ENCODE peak calls at places on chromosomes 3 and 15, in five cellular contexts. C is AG04450, L is astrocyte of the spinal cord, V is HepG2, N is A549. A is an unnamed sample.

GRCh38 chr3:13621381-13622221 is 72.7 kb downstream of the FBLN2 start:
- DNase-seq in C (no peak), V (no peak), N (no peak), L (no peak), A (no peak)

GRCh38 chr3:188271226-188271894 is 117.4 kb downstream of the LPP start:
- DNase-seq in V (no peak), N (no peak), L (peak; percentile 33), C (no peak), A (no peak)

GRCh38 chr15:51561271-51561670 is 61.3 kb downstream of the DMXL2 start:
- DNase-seq in N (no peak), C (no peak), V (no peak), L (no peak), A (no peak)

GRCh38 chr3:171749128-171749527 is 61.2 kb downstream of the PLD1 start:
- DNase-seq in N (no peak), V (no peak), L (no peak), C (no peak), A (no peak)

GRCh38 chr15:52308446-52309153 is 13.0 kb upstream of the MYO5C start:
- DNase-seq in N (no peak), C (no peak), L (no peak), V (no peak), A (no peak)

GRCh38 chr3:126956361-126956760 is 26.6 kb upstream of the PLXNA1 start:
- DNase-seq in L (no peak), N (no peak), V (no peak), C (no peak), A (no peak)

GRCh38 chr15:72086010-72086697 is 31.8 kb downstream of the MYO9A start:
- DNase-seq in C (no peak), L (no peak), V (no peak), N (no peak), A (no peak)

GRCh38 chr3:191361456-191361855 is 31.1 kb upstream of the UTS2B start:
- DNase-seq in V (no peak), L (no peak), C (no peak), N (no peak), A (no peak)

GRCh38 chr3:152209060-152209459 is 59.7 kb upstream of the MBNL1 start:
- DNase-seq in C (no peak), N (no peak), V (peak; percentile 2), L (no peak), A (no peak)

GRCh38 chr3:61876797-61877196 is 315.4 kb downstream of the PTPRG start:
- DNase-seq in N (no peak), V (no peak), L (peak; percentile 40), C (peak; percentile 20), A (no peak)

GRCh38 chr3:50289130-50289529 is 3.1 kb downstream of the IFRD2 start:
- DNase-seq in N (no peak), V (no peak), C (no peak), L (no peak), A (no peak)

GRCh38 chr15:70187331-70187730 is 89.6 kb upstream of the TLE3 start:
- DNase-seq in N (no peak), V (no peak), L (no peak), C (no peak), A (no peak)

GRCh38 chr3:151228291-151229125 is 25.5 kb upstream of the GPR171 start:
- DNase-seq in V (peak; percentile 9), L (peak; percentile 76), N (no peak), C (peak; percentile 43), A (peak; percentile 42)

GRCh38 chr3:157488144-157488543 is 15.1 kb downstream of the VEPH1 start:
- DNase-seq in L (no peak), V (no peak), C (no peak), N (no peak), A (no peak)

GRCh38 chr3:71725279-71725991 is at the start of gene EIF4E3:
- DNase-seq in N (peak; percentile 54), V (no peak), C (no peak), L (no peak), A (no peak)

GRCh38 chr3:40511031-40511718 is 5.3 kb downstream of the ZNF620 start:
- DNase-seq in N (no peak), L (no peak), C (no peak), V (no peak), A (no peak)

GRCh38 chr3:58617338-58617761 is 40.2 kb upstream of the FAM107A start:
- DNase-seq in C (peak; percentile 1), L (no peak), N (no peak), V (no peak), A (no peak)

GRCh38 chr3:182149594-182149993 is 437.9 kb downstream of the SOX2 start:
- DNase-seq in N (no peak), C (no peak), V (peak; percentile 15), L (no peak), A (no peak)

GRCh38 chr3:33523093-33523667 is 83.0 kb upstream of the UBP1 start:
- DNase-seq in V (no peak), C (no peak), N (no peak), L (no peak), A (no peak)

GRCh38 chr15:67216859-67217258 is 37.6 kb downstream of the AAGAB start:
- DNase-seq in C (no peak), V (no peak), N (no peak), L (no peak), A (no peak)

GRCh38 chr3:152622813-152623167 is 212.1 kb upstream of the P2RY1 start:
- DNase-seq in V (no peak), C (no peak), N (no peak), L (no peak), A (no peak)

GRCh38 chr3:157738441-157738840 is 235.2 kb upstream of the VEPH1 start:
- DNase-seq in N (no peak), L (no peak), C (no peak), V (no peak), A (no peak)

GRCh38 chr3:102668247-102668646 is 233.4 kb downstream of the ZPLD1 start:
- DNase-seq in N (no peak), C (no peak), V (no peak), L (no peak), A (no peak)

GRCh38 chr15:29900237-29901189 is 78.2 kb upstream of the TJP1 start:
- DNase-seq in C (no peak), N (no peak), V (no peak), L (no peak), A (no peak)

GRCh38 chr3:103365467-103365866 is 930.7 kb downstream of the ZPLD1 start:
- DNase-seq in N (no peak), L (no peak), V (no peak), C (no peak), A (no peak)

GRCh38 chr3:107150675-107151074 is 226.6 kb upstream of the CCDC54 start:
- DNase-seq in N (no peak), L (no peak), V (no peak), C (no peak), A (no peak)

GRCh38 chr15:43793647-43794046 is 1.5 kb downstream of the SERF2 start:
- DNase-seq in N (no peak), V (no peak), C (no peak), L (no peak), A (no peak)

GRCh38 chr15:94412979-94413741 is 181.8 kb downstream of the MCTP2 start:
- DNase-seq in V (peak; percentile 22), L (peak; percentile 33), N (peak; percentile 3), C (no peak), A (no peak)

GRCh38 chr3:123423026-123423425 is 25.9 kb downstream of the ADCY5 start:
- DNase-seq in N (no peak), L (no peak), C (no peak), V (no peak), A (no peak)

GRCh38 chr3:57820479-57820878 is 64.4 kb downstream of the SLMAP start:
- DNase-seq in L (no peak), N (no peak), C (no peak), V (peak; percentile 72), A (no peak)

GRCh38 chr3:26438325-26438940 is 184.1 kb upstream of the LRRC3B start:
- DNase-seq in V (no peak), L (peak; percentile 0), N (no peak), C (no peak), A (no peak)

GRCh38 chr15:60854858-60855568 is 374.1 kb downstream of the RORA start:
- DNase-seq in V (no peak), L (no peak), N (no peak), C (no peak), A (no peak)

GRCh38 chr15:83365370-83365938 is 81.0 kb upstream of the BNC1 start:
- DNase-seq in L (peak; percentile 37), C (no peak), V (no peak), N (peak; percentile 49), A (peak; percentile 23)

GRCh38 chr15:40162552-40162951 is 1.7 kb downstream of the BUB1B start:
- DNase-seq in C (no peak), V (no peak), L (no peak), N (no peak), A (no peak)
- H3K4me3 ChIP-seq in C (peak overlapping the region; percentile 99), V (peak overlapping the region; percentile 91), L (peak overlapping the region; percentile 96), N (peak overlapping the region; percentile 69), A (peak overlapping the region; percentile 64)

GRCh38 chr15:47736123-47736786 is 18.9 kb downstream of the SEMA6D start:
- DNase-seq in V (no peak), C (no peak), L (no peak), N (no peak), A (no peak)
- H3K4me3 ChIP-seq in V (no peak overlapping the region), C (no peak overlapping the region), L (no peak overlapping the region), N (no peak overlapping the region), A (no peak overlapping the region)

GRCh38 chr3:47313341-47314055 is 30.8 kb downstream of the KLHL18 start:
- DNase-seq in L (no peak), V (no peak), N (no peak), C (no peak), A (no peak)
- H3K4me3 ChIP-seq in L (no peak overlapping the region), V (no peak overlapping the region), N (no peak overlapping the region), C (no peak overlapping the region), A (no peak overlapping the region)

GRCh38 chr3:101379695-101380376 is 59.5 kb upstream of the IMPG2 start:
- DNase-seq in C (no peak), V (no peak), L (no peak), N (no peak), A (no peak)
- H3K4me3 ChIP-seq in C (no peak overlapping the region), V (no peak overlapping the region), L (no peak overlapping the region), N (no peak overlapping the region), A (no peak overlapping the region)

DNA sequence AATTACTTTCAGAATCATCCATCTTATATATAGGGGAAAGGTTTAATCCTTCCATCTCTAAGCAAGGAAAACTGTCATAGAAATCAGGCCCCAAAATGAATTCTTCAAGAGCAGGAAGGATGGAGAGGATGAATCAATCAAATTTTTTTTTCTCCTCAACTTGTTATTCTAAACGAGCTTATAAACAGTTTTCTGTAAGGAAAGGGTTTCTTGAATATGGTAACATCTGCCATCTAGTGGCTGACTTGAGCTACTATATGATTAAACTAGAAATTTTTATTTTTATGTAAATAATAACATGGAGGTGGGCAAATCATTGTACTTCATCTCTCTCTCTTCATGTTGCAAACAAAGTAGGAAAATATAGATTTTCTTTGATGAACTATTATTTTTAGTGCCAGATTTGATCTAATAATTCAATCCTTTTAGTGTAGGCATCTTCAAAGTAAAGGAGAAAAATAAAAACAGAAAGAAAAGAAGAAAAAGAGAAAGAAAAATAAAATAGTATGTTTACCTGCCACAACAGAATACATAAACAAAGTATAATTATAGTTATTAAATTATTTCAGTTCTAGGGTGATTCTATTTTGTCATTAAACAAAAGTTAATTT is 146.6 kb downstream of the SERPINI1 start:
- DNase-seq in V (peak; percentile 30), L (peak; percentile 62), N (peak; percentile 8), C (peak; percentile 3), A (peak; percentile 4)
- H3K4me3 ChIP-seq in V (no peak overlapping the region), L (no peak overlapping the region), N (no peak overlapping the region), C (no peak overlapping the region), A (no peak overlapping the region)

A was measured in kidney epithelial cell.